ENCODE peak calls at places on chromosomes 1 and 21, in seven cellular contexts. W is AG04450, X is T-cell, E is stomach, S is SJCRH30, I is psoas muscle, J is lower lobe of right lung. T is an unnamed sample.
A peak's percentile ranks its signal among the peaks of the same experiment; 100 is the strongest.

GRCh38 chr1:156615946-156616345 is 3.3 kb upstream of the HAPLN2 start:
- DNase-seq in E (no peak), X (no peak), S (no peak), J (no peak), I (no peak), W (no peak), T (no peak)

GRCh38 chr1:76238094-76238551 is 163.6 kb downstream of the ST6GALNAC3 start:
- DNase-seq in J (no peak), S (no peak), I (no peak), W (no peak), X (no peak), E (no peak), T (no peak)

GRCh38 chr1:248788327-248788726 is 32.8 kb upstream of the LYPD8 start:
- DNase-seq in E (no peak), S (no peak), I (no peak), J (no peak), W (no peak), X (no peak), T (no peak)

GRCh38 chr1:110672753-110673108 is 2.0 kb downstream of the KCNA3 start:
- DNase-seq in S (no peak), X (peak; percentile 63), J (no peak), I (no peak), W (no peak), E (no peak), T (no peak)

GRCh38 chr1:2530501-2531361 is 668 bp upstream of the HES5 start:
- DNase-seq in S (no peak), I (no peak), J (no peak), E (peak; percentile 76), W (no peak), X (no peak), T (no peak)

GRCh38 chr1:200891774-200892157 is 2.9 kb upstream of the INAVA start:
- DNase-seq in J (no peak), E (no peak), S (peak; percentile 69), I (no peak), W (no peak), X (no peak), T (no peak)

GRCh38 chr1:22930235-22930912 is 42.3 kb downstream of the LACTBL1 start:
- DNase-seq in J (peak; percentile 54), E (no peak), W (no peak), I (no peak), X (peak; percentile 3), S (peak; percentile 81), T (no peak)

GRCh38 chr1:53579221-53580008 is 120.2 kb downstream of the DMRTB1 start:
- DNase-seq in J (no peak), X (no peak), I (no peak), W (no peak), S (no peak), E (no peak), T (no peak)

GRCh38 chr21:31580866-31581276 is 78.6 kb upstream of the SOD1 start:
- DNase-seq in S (peak; percentile 58), E (peak; percentile 75), I (peak; percentile 59), W (peak; percentile 24), X (peak; percentile 70), J (peak; percentile 72), T (peak; percentile 59)